ENCODE peak calls at places on chromosomes 1 and 21, in seven cellular contexts. M is T47D, Q is HepG2, U is H1, T is HCT116, J is K562, H is GM12878. I is an unnamed sample.

GRCh38 chr1:168945870-168946269 is 160.6 kb upstream of the ATP1B1 start:
- DNase-seq in M (no peak), Q (peak), U (no peak), T (no peak), J (no peak), H (no peak), I (no peak)

GRCh38 chr1:222062640-222063039 is 320.8 kb upstream of the DUSP10 start:
- DNase-seq in M (peak), Q (no peak), U (no peak), T (no peak), J (no peak), H (no peak), I (no peak)

GRCh38 chr21:44917446-44918106 is 3.1 kb downstream of the ITGB2 start:
- DNase-seq in M (no peak), Q (no peak), U (no peak), T (no peak), J (no peak), H (no peak), I (no peak)

GRCh38 chr1:229280037-229280828 is 9.3 kb downstream of the RAB4A start:
- DNase-seq in M (peak), Q (no peak), U (no peak), T (no peak), J (peak), H (no peak), I (no peak)

GRCh38 chr1:241611063-241611462 is 29.1 kb downstream of the CHML start:
- DNase-seq in M (peak), Q (peak), U (no peak), T (peak), J (peak), H (no peak), I (peak)

GRCh38 chr21:29896884-29897283 is 42.9 kb downstream of the GRIK1 start:
- DNase-seq in M (no peak), Q (no peak), U (no peak), T (no peak), J (no peak), H (no peak), I (no peak)

GRCh38 chr21:38175321-38175720 is 81.5 kb upstream of the KCNJ15 start:
- DNase-seq in M (no peak), Q (no peak), U (no peak), T (no peak), J (no peak), H (no peak), I (no peak)

GRCh38 chr1:184695023-184695422 is 59.6 kb downstream of the EDEM3 start:
- DNase-seq in M (no peak), Q (no peak), U (no peak), T (no peak), J (no peak), H (no peak), I (no peak)

GRCh38 chr1:212179394-212180076 is 105.7 kb upstream of the PPP2R5A start:
- DNase-seq in M (no peak), Q (no peak), U (no peak), T (peak), J (peak), H (no peak), I (no peak)

GRCh38 chr1:33256701-33257387 is 552 bp downstream of the ZNF362 start:
- DNase-seq in M (peak), Q (peak), U (no peak), T (peak), J (no peak), H (no peak), I (no peak)

GRCh38 chr21:26966360-26966977 is 419 bp downstream of the ADAMTS5 start:
- DNase-seq in M (no peak), Q (no peak), U (peak), T (no peak), J (no peak), H (no peak), I (no peak)

GRCh38 chr1:204560590-204560989 is 44.4 kb downstream of the MDM4 start:
- DNase-seq in M (peak), Q (no peak), U (no peak), T (no peak), J (no peak), H (no peak), I (no peak)

GRCh38 chr1:59142663-59143487 is 154.0 kb upstream of the FGGY start:
- DNase-seq in M (peak), Q (peak), U (no peak), T (peak), J (no peak), H (no peak), I (no peak)

GRCh38 chr21:43632373-43632905 is 26.8 kb downstream of the HSF2BP start:
- DNase-seq in M (no peak), Q (no peak), U (no peak), T (no peak), J (no peak), H (no peak), I (no peak)

GRCh38 chr1:187336769-187337168 is 508.0 kb downstream of the PLA2G4A start:
- DNase-seq in M (no peak), Q (no peak), U (no peak), T (no peak), J (no peak), H (no peak), I (no peak)

GRCh38 chr1:86687595-86687994 is 16.8 kb upstream of the SH3GLB1 start:
- DNase-seq in M (peak), Q (no peak), U (no peak), T (no peak), J (no peak), H (no peak), I (peak)

GRCh38 chr1:14300991-14301703 is 297.3 kb upstream of the KAZN start:
- DNase-seq in M (no peak), Q (no peak), U (no peak), T (no peak), J (no peak), H (no peak), I (peak)

GRCh38 chr21:15001113-15001512 is 63.7 kb downstream of the NRIP1 start:
- DNase-seq in M (no peak), Q (no peak), U (no peak), T (no peak), J (no peak), H (no peak), I (no peak)

GRCh38 chr1:95084317-95085176 is 11.8 kb upstream of the ALG14 start:
- DNase-seq in M (peak), Q (peak), U (peak), T (peak), J (peak), H (no peak), I (peak)

GRCh38 chr21:45319461-45320211 is 31.9 kb upstream of the POFUT2 start:
- DNase-seq in M (no peak), Q (no peak), U (no peak), T (no peak), J (no peak), H (no peak), I (no peak)

GRCh38 chr21:38910390-38911008 is 104.8 kb downstream of the ETS2 start:
- DNase-seq in M (no peak), Q (no peak), U (no peak), T (peak), J (no peak), H (no peak), I (peak)

GRCh38 chr1:233269656-233270055 is 25.9 kb downstream of the PCNX2 start:
- DNase-seq in M (no peak), Q (no peak), U (no peak), T (no peak), J (no peak), H (no peak), I (no peak)

GRCh38 chr21:33264561-33264960 is 1.6 kb upstream of the IL10RB start:
- DNase-seq in M (no peak), Q (no peak), U (no peak), T (no peak), J (no peak), H (no peak), I (no peak)

GRCh38 chr21:28261291-28261690 is 731.4 kb downstream of the LTN1 start:
- DNase-seq in M (no peak), Q (no peak), U (no peak), T (no peak), J (no peak), H (no peak), I (no peak)

GRCh38 chr1:154621875-154622274 is 13.9 kb upstream of the ADAR start:
- DNase-seq in M (no peak), Q (no peak), U (no peak), T (no peak), J (peak), H (no peak), I (no peak)

GRCh38 chr1:173714441-173714758 is 381 bp upstream of the KLHL20 start:
- DNase-seq in M (no peak), Q (no peak), U (no peak), T (no peak), J (peak), H (no peak), I (peak)

GRCh38 chr1:39995973-39996393 is 41.0 kb downstream of the MFSD2A start:
- DNase-seq in M (no peak), Q (no peak), U (no peak), T (no peak), J (no peak), H (peak), I (no peak)

DNA sequence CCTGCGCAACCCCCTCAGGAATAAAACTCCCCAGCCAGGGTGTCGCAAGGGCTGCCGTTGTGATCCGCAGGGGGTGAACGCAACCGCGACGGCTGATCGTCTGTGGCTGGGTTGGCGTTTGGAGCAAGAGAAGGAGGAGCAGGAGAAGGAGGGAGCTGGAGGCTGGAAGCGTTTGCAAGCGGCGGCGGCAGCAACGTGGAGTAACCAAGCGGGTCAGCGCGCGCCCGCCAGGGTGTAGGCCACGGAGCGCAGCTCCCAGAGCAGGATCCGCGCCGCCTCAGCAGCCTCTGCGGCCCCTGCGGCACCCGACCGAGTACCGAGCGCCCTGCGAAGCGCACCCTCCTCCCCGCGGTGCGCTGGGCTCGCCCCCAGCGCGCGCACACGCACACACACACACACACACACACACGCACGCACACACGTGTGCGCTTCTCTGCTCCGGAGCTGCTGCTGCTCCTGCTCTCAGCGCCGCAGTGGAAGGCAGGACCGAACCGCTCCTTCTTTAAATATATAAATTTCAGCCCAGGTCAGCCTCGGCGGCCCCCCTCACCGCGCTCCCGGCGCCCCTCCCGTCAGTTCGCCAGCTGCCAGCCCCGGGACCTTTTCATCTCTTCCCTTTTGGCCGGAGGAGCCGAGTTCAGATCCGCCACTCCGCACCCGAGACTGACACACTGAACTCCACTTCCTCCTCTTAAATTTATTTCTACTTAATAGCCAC is 696 bp downstream of the TGFB2 start:
- DNase-seq in M (peak), Q (peak), U (peak), T (no peak), J (peak), H (no peak), I (peak)
- TF ChIP-seq JUND in M (no peak), Q (no peak), U (no peak), T (no peak), J (no peak), H (no peak), I (no peak)

DNA sequence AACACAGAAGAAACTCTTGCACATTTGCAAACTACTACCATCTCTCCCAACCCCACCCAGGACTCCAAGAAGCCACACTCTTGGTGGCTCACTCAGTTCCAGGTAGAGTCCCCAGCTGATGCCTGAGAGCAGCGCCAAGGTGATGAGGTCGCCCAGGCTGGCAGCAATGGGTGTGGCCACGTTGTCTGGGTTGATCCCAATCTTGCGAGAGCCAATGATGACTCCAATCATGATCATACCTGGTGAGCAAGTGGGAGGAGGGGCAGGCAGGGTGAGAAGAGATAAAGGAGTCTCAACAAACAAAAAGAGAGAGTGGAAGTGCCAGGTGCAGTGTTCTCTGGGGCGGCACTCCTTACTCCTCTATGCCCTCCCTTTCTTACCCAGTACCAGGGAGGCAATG is 14.4 kb downstream of the SLC41A1 start:
- DNase-seq in M (no peak), Q (no peak), U (no peak), T (no peak), J (no peak), H (no peak), I (no peak)
- TF ChIP-seq JUND in M (no peak), Q (no peak), U (no peak), T (no peak), J (no peak), H (no peak), I (no peak)

DNA sequence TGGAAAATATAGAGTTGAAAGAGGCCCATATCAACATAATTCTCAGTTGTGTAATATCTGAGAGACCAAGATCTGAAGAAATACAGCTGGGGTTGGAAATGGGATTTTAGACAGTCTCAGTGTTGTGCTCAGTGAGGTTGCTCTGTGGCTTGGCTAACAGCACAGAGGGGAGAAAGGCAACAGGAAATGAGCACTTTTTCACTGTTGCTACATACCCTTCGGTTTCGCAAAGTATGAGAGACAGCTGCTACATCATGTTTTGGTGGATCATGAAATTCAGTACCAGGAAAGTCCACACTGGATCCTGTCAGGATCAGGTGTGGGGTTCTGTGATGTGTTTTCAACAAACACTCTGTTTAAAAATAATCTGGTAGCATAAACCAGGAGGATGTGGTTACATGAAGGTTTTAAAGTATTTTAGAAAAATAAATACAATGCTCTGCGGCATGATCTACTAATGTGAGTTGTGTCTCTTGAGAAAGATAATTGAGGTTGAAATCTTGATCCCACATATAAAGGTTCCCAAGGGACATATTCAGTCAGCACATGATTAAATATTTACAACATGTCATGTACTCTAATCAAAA is 6.9 kb upstream of the GPR88 start:
- DNase-seq in M (no peak), Q (no peak), U (no peak), T (no peak), J (no peak), H (peak), I (no peak)
- TF ChIP-seq JUND in M (no peak), Q (no peak), U (no peak), T (no peak), J (no peak), H (no peak), I (no peak)

GRCh38 chr1:93723101-93723500 is 41.5 kb upstream of the BCAR3 start:
- DNase-seq in M (no peak), Q (no peak), U (no peak), T (no peak), J (no peak), H (no peak), I (no peak)

GRCh38 chr1:93717639-93718038 is 36.0 kb upstream of the BCAR3 start:
- DNase-seq in M (no peak), Q (no peak), U (no peak), T (no peak), J (no peak), H (no peak), I (no peak)

GRCh38 chr1:93720931-93721614 is 39.4 kb upstream of the BCAR3 start:
- DNase-seq in M (no peak), Q (no peak), U (no peak), T (no peak), J (no peak), H (no peak), I (no peak)

GRCh38 chr1:93723733-93724270 is 42.2 kb upstream of the BCAR3 start:
- DNase-seq in M (no peak), Q (no peak), U (no peak), T (no peak), J (no peak), H (no peak), I (no peak)

DNA sequence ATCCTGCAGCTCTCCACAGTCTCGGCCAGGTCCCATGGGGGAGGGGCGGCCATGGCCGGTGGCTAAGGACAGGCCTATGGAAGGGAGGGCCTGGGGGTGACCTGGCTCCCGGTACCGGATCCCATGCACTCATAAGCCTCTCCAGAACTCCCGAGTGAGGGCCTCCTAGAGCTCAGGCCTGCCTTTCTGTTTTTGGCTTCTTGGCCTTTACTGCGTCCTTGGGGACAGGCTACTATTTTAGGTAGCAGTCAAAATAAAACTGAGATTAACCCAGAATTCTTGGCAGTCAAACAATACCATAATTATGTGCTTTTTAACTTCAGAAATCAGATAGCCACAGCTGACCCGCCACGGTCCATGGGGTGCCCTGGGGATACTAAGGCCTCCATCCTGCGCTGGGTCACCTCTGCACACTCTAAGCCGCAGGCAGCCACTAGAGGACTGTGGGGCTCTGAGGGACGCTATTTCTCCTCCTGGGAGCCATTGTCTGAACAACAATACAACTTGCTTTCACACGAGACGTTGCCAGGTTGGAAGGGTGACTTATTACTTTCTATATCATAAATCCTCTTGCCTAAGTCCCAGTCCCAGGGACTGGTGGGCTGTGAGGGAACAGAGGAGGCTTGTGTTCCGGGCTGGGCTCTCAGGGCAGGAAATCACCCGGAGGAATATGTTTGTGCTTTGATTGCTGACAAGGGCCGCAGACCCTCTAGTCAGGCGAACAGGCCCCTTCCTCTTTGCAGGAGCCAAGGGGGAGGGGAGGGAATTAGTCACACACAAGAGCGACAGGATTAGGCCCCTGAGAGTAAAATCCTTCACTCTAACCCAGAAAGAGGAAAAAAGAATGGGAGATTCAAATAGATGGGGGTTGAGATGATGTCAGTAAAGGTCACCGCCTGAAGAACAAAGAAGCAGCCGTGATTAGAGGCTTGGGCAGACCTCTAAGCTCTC is 40.7 kb upstream of the BCAR3 start:
- DNase-seq in M (no peak), Q (no peak), U (no peak), T (no peak), J (no peak), H (no peak), I (peak)
- TF ChIP-seq JUND in M (no peak), Q (no peak), U (no peak), T (no peak), J (no peak), H (no peak), I (no peak)

I was measured in SK-N-SH.